ENCODE peak calls at places on chromosomes 6 and 20, in five cellular contexts. I is heart left ventricle, D is NCI-H2029, H is ELR, L is GM12891. B is an unnamed sample.

GRCh38 chr6:39929733-39930461 is 4.4 kb downstream of the MOCS1 start:
- DNase-seq in I (no peak), D (no peak), H (peak), L (no peak), B (no peak)

GRCh38 chr20:52494244-52494643 is 302.7 kb upstream of the ZFP64 start:
- DNase-seq in I (no peak), D (no peak), H (peak), L (no peak), B (no peak)

GRCh38 chr20:46894579-46894958 is at the start of gene EYA2:
- DNase-seq in I (no peak), D (no peak), H (no peak), L (no peak), B (no peak)

GRCh38 chr6:151804585-151805285 is 2.7 kb upstream of the ESR1 start:
- DNase-seq in I (no peak), D (no peak), H (no peak), L (no peak), B (no peak)

GRCh38 chr6:114712129-114712662 is 369.4 kb upstream of the HS3ST5 start:
- DNase-seq in I (no peak), D (no peak), H (no peak), L (no peak), B (no peak)

GRCh38 chr6:131924881-131925474 is 26.2 kb downstream of the CCN2 start:
- DNase-seq in I (no peak), D (no peak), H (peak), L (no peak), B (peak)

GRCh38 chr6:170226647-170227046 is 64.2 kb downstream of the DLL1 start:
- DNase-seq in I (no peak), D (no peak), H (no peak), L (no peak), B (no peak)

GRCh38 chr6:48736486-48737206 is 625.6 kb upstream of the PTCHD4 start:
- DNase-seq in I (no peak), D (no peak), H (peak), L (no peak), B (no peak)

GRCh38 chr6:165181951-165182414 is 127.4 kb downstream of the C6orf118 start:
- DNase-seq in I (no peak), D (peak), H (no peak), L (no peak), B (no peak)

GRCh38 chr6:69096681-69097080 is 461.6 kb downstream of the ADGRB3 start:
- DNase-seq in I (no peak), D (no peak), H (no peak), L (no peak), B (no peak)

GRCh38 chr6:124964764-124965105 is 2.5 kb downstream of the RNF217 start:
- DNase-seq in I (no peak), D (no peak), H (peak), L (no peak), B (no peak)

GRCh38 chr6:18343741-18344140 is 43.4 kb upstream of the RNF144B start:
- DNase-seq in I (no peak), D (no peak), H (peak), L (no peak), B (no peak)

GRCh38 chr20:52746190-52746589 is 226.0 kb upstream of the TSHZ2 start:
- DNase-seq in I (no peak), D (no peak), H (no peak), L (no peak), B (no peak)

GRCh38 chr6:13687917-13688351 is 23.7 kb downstream of the RANBP9 start:
- DNase-seq in I (no peak), D (no peak), H (no peak), L (no peak), B (no peak)

GRCh38 chr6:40399888-40400468 is 187.2 kb downstream of the LRFN2 start:
- DNase-seq in I (no peak), D (peak), H (peak), L (no peak), B (no peak)

GRCh38 chr6:162032620-162033019 is 694.9 kb downstream of the PRKN start:
- DNase-seq in I (no peak), D (no peak), H (peak), L (no peak), B (peak)

GRCh38 chr6:157260735-157261134 is 62.6 kb downstream of the TMEM242 start:
- DNase-seq in I (no peak), D (no peak), H (no peak), L (no peak), B (no peak)

GRCh38 chr20:32583581-32584045 is 1.5 kb downstream of the NOL4L start:
- DNase-seq in I (peak), D (no peak), H (no peak), L (no peak), B (no peak)

GRCh38 chr20:45372646-45373352 is 5.3 kb downstream of the TP53TG5 start:
- DNase-seq in I (peak), D (no peak), H (no peak), L (no peak), B (no peak)

GRCh38 chr6:113873043-113873667 is 16.0 kb downstream of the MARCKS start:
- DNase-seq in I (peak), D (no peak), H (no peak), L (no peak), B (no peak)

GRCh38 chr6:3075522-3076113 is 7.3 kb downstream of the RIPK1 start:
- DNase-seq in I (no peak), D (no peak), H (peak), L (no peak), B (no peak)

GRCh38 chr6:7787137-7787575 is 61.3 kb downstream of the BMP6 start:
- DNase-seq in I (no peak), D (no peak), H (no peak), L (no peak), B (no peak)

GRCh38 chr20:20448891-20449290 is 81.0 kb downstream of the INSM1 start:
- DNase-seq in I (no peak), D (peak), H (no peak), L (no peak), B (no peak)

GRCh38 chr20:51978081-51978501 is 175.8 kb upstream of the SALL4 start:
- DNase-seq in I (no peak), D (no peak), H (no peak), L (no peak), B (no peak)

GRCh38 chr20:33909331-33909921 is 84.3 kb upstream of the RALY start:
- DNase-seq in I (no peak), D (peak), H (peak), L (no peak), B (no peak)

GRCh38 chr6:121310495-121310894 is 23.8 kb downstream of the TBC1D32 start:
- DNase-seq in I (no peak), D (no peak), H (no peak), L (no peak), B (no peak)

GRCh38 chr20:49685161-49685601 is 28.5 kb downstream of the B4GALT5 start:
- DNase-seq in I (no peak), D (no peak), H (no peak), L (no peak), B (no peak)

GRCh38 chr6:29763491-29764289 is 40.5 kb downstream of the HLA-F start:
- DNase-seq in I (no peak), D (no peak), H (peak), L (no peak), B (no peak)

GRCh38 chr6:85865665-85866372 is 223.1 kb upstream of the SYNCRIP start:
- DNase-seq in I (no peak), D (peak), H (peak), L (no peak), B (peak)

GRCh38 chr6:148168856-148169255 is 173.8 kb upstream of the SASH1 start:
- DNase-seq in I (no peak), D (no peak), H (no peak), L (no peak), B (no peak)

GRCh38 chr6:28884423-28885148 is 39.2 kb downstream of the TRIM27 start:
- DNase-seq in I (no peak), D (no peak), H (no peak), L (no peak), B (no peak)

GRCh38 chr6:62612526-62612925 is 326.5 kb upstream of the KHDRBS2 start:
- DNase-seq in I (no peak), D (no peak), H (no peak), L (no peak), B (no peak)

B was measured in GM13976.